ENCODE peak calls at places on chromosome 3, in eight cellular contexts. S is tibial artery, I is fibroblast of lung, F is psoas muscle, D is heart right ventricle, Z is HCT116, B is neuronal stem cell, L is left ventricle myocardium inferior. H is an unnamed sample.

GRCh38 chr3:36991147-36991546 is 1.8 kb downstream of the EPM2AIP1 start:
- DNase-seq in Z (no peak), L (no peak), I (no peak), F (no peak), B (no peak), S (no peak), D (no peak), H (no peak)

GRCh38 chr3:64954995-64955636 is 267.3 kb upstream of the ADAMTS9 start:
- DNase-seq in F (no peak), D (no peak), S (peak; percentile 72), L (no peak), B (no peak), I (peak; percentile 1), Z (no peak), H (peak; percentile 16)

GRCh38 chr3:158718490-158719170 is 13.6 kb downstream of the RARRES1 start:
- DNase-seq in B (no peak), D (no peak), F (no peak), L (no peak), Z (peak; percentile 73), I (peak; percentile 98), S (no peak), H (no peak)

GRCh38 chr3:170811515-170811914 is 58.5 kb downstream of the RPL22L1 start:
- DNase-seq in L (no peak), S (no peak), D (no peak), F (no peak), I (peak; percentile 65), B (no peak), Z (no peak), H (no peak)

GRCh38 chr3:133644768-133645167 is 17.0 kb downstream of the TOPBP1 start:
- DNase-seq in I (peak; percentile 89), F (no peak), L (no peak), S (no peak), B (no peak), Z (no peak), D (no peak), H (no peak)

GRCh38 chr3:47086071-47086470 is 77.8 kb downstream of the SETD2 start:
- DNase-seq in I (no peak), D (no peak), L (no peak), Z (no peak), F (no peak), B (no peak), S (no peak), H (no peak)

GRCh38 chr3:127137113-127137512 is 55.8 kb upstream of the PRR23E start:
- DNase-seq in Z (no peak), D (no peak), L (peak; percentile 31), S (peak; percentile 46), F (no peak), B (no peak), I (no peak), H (peak; percentile 79)

GRCh38 chr3:170869240-170869592 is 779 bp downstream of the RPL22L1 start:
- DNase-seq in Z (no peak), B (no peak), S (no peak), I (no peak), D (no peak), F (no peak), L (no peak), H (no peak)

GRCh38 chr3:123755085-123755484 is 129.0 kb downstream of the MYLK start:
- DNase-seq in S (no peak), D (no peak), F (no peak), Z (no peak), B (no peak), I (no peak), L (no peak), H (no peak)

GRCh38 chr3:139258276-139258675 is 85.5 kb upstream of the MRPS22 start:
- DNase-seq in S (no peak), Z (no peak), L (no peak), B (no peak), I (no peak), F (no peak), D (no peak), H (no peak)

GRCh38 chr3:5813521-5813920 is 626.0 kb downstream of the EDEM1 start:
- DNase-seq in L (no peak), Z (no peak), I (no peak), D (no peak), F (no peak), B (no peak), S (no peak), H (no peak)

GRCh38 chr3:40971191-40972168 is 227.8 kb upstream of the CTNNB1 start:
- DNase-seq in S (peak; percentile 89), F (peak; percentile 70), D (peak; percentile 44), L (peak; percentile 49), B (no peak), I (peak; percentile 95), Z (peak; percentile 42), H (peak; percentile 91)

GRCh38 chr3:57752307-57752706 is 3.8 kb upstream of the SLMAP start:
- DNase-seq in F (no peak), Z (peak; percentile 88), B (no peak), L (no peak), I (peak; percentile 83), S (no peak), D (no peak), H (no peak)

GRCh38 chr3:194925614-194926013 is 239.9 kb downstream of the FAM43A start:
- DNase-seq in B (no peak), D (no peak), I (no peak), L (no peak), Z (no peak), F (no peak), S (no peak), H (no peak)

GRCh38 chr3:10292505-10293419 is at the start of gene GHRL:
- DNase-seq in F (no peak), Z (no peak), D (no peak), I (no peak), B (no peak), L (no peak), S (no peak), H (no peak)

GRCh38 chr3:150248865-150249360 is 159.2 kb upstream of the TSC22D2 start:
- DNase-seq in D (no peak), S (no peak), F (no peak), Z (no peak), B (no peak), L (no peak), I (no peak), H (no peak)

DNA sequence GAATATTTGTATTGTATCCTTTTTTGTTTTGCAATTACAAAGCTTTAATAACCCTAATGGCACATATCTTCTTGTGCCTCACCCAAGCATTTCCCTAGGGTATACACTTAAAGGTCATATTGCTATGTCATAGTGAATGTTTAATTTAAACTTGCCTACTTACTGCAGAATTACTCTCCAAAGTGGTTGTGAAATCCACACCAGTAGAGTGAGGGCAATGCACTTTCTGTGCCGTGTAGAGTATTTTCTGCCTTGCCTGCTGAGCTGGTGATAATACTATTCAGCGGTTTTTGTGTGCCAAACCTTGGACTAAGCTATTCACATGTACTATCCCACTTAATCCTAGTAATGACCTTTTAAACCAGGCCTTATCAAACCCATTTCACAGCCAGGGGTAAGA is 100.4 kb upstream of the WNT5A start:
- DNase-seq in B (no peak), S (no peak), Z (no peak), I (no peak), F (no peak), D (no peak), L (no peak), H (no peak)
- H3K27ac ChIP-seq in B (no peak overlapping the region), S (no peak overlapping the region), Z (no peak overlapping the region), I (no peak overlapping the region), F (no peak overlapping the region), D (no peak overlapping the region), L (no peak overlapping the region), H (no peak overlapping the region)

DNA sequence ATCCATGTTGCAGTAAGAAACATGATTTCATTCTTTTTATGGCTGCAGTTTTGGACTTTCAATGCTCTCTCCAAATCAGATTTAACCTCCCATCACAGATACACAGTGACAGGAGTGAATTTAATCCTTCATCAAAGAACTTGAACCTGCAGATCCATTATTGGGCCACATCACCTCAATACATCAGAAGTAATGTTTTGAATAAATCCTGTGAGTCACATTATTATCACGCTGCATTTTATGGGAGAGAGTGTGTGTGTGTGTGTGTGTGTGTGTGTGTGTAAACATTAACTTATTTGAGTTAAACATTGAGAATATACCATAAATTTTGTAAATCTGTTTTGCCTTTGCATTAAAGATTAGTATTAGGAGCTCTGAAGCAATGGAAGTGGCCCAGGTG is 316.7 kb downstream of the FOXP1 start:
- DNase-seq in S (no peak), I (no peak), L (no peak), F (no peak), Z (no peak), B (no peak), D (no peak), H (no peak)
- H3K4me1 ChIP-seq in S (no peaks in the 10 kb centered on the region), I (no peaks in the 10 kb centered on the region), L (peaks cover 11% of the 10 kb centered on the region), F (no peaks in the 10 kb centered on the region), Z (no peaks in the 10 kb centered on the region), B (no peaks in the 10 kb centered on the region), D (no peaks in the 10 kb centered on the region), H (no peaks in the 10 kb centered on the region)

DNA sequence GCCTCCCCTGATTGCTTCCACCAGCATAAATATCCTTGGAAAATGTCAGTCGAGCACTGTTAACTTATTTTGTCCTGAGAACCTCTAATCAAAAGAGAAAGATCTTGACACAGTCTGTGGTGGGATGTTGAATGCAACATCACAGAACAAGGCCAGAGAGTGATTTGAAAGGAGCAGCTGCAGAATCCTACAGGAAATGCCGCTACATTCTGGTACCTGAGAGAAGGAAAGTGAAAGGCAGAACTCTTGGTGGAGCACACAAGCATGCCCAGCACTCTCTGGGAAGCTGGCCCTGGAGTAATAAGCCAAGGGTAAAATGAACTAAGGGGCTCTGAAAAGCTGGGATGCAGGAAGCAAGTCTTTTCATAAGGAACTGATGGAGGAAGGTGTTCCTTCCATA is 75.8 kb downstream of the CBLB start:
- DNase-seq in Z (no peak), I (peak; percentile 51), L (no peak), D (no peak), F (no peak), S (no peak), B (no peak), H (no peak)
- H3K27ac ChIP-seq in Z (no peak overlapping the region), I (peak overlapping the region; percentile 49), L (peak overlapping the region; percentile 89), D (peak overlapping the region; percentile 79), F (no peak overlapping the region), S (peak overlapping the region; percentile 40), B (no peak overlapping the region), H (peak overlapping the region; percentile 15)

GRCh38 chr3:128176270-128176831 is 23.1 kb downstream of the EEFSEC start:
- DNase-seq in Z (no peak), F (no peak), I (no peak), S (no peak), D (no peak), L (no peak), B (no peak), H (no peak)

GRCh38 chr3:128178782-128179473 is 25.6 kb downstream of the EEFSEC start:
- DNase-seq in B (no peak), S (no peak), Z (no peak), D (no peak), L (no peak), I (no peak), F (no peak), H (no peak)

GRCh38 chr3:128175768-128176167 is 22.5 kb downstream of the EEFSEC start:
- DNase-seq in S (no peak), I (no peak), Z (no peak), F (no peak), L (no peak), D (no peak), B (no peak), H (no peak)

GRCh38 chr3:128179474-128179819 is 26.2 kb downstream of the EEFSEC start:
- DNase-seq in S (no peak), L (no peak), I (no peak), D (no peak), B (no peak), F (no peak), Z (no peak), H (no peak)

DNA sequence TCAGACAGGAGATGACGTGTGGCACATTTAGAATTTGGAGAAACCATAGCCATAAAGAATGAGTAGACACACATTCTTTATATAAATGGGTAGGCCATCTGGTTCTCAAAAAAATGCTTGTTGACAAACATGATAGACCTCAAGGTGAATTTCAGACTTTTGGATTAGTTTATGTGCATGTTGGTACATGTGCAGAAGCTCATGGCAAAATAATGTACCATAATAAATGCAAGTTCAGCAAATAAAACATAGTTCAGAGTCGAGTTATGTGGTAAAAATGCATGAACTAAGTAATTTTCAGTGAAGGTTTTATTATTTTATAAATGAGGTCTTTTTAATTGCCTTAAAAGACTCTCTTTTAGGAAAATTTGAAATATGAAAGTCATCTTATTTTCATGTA is 24.6 kb downstream of the EEFSEC start:
- DNase-seq in B (no peak), D (no peak), Z (no peak), F (no peak), S (no peak), I (no peak), L (no peak), H (no peak)
- H3K4me1 ChIP-seq in B (peaks cover 15% of the 10 kb centered on the region), D (peaks cover 57% of the 10 kb centered on the region), Z (no peaks in the 10 kb centered on the region), F (peaks cover 38% of the 10 kb centered on the region), S (no peaks in the 10 kb centered on the region), I (no peaks in the 10 kb centered on the region), L (peaks cover 88% of the 10 kb centered on the region), H (peaks cover 32% of the 10 kb centered on the region)

H was measured in adrenal gland.